ENCODE peak calls at places on chromosome 7, in eight cellular contexts. K, D, W, T, V, Q, U and A are unnamed samples.

GRCh38 chr7:13821152-13821787 is 168.2 kb downstream of the ETV1 start:
- DNase-seq in Q (no peak), U (peak; percentile 4), W (no peak), K (peak; percentile 67), T (no peak), D (peak; percentile 38), V (no peak), A (no peak)

GRCh38 chr7:123718773-123719480 is 29.9 kb downstream of the WASL start:
- DNase-seq in D (no peak), K (no peak), W (no peak), T (no peak), U (no peak), V (no peak), Q (no peak), A (no peak)

GRCh38 chr7:157425137-157425731 is 88.4 kb downstream of the DNAJB6 start:
- DNase-seq in V (peak; percentile 33), D (no peak), T (no peak), K (no peak), W (no peak), Q (no peak), U (no peak), A (no peak)

GRCh38 chr7:118214051-118214832 is 10.3 kb upstream of the ANKRD7 start:
- DNase-seq in D (peak; percentile 61), W (no peak), K (peak; percentile 86), Q (peak; percentile 70), T (peak; percentile 80), V (peak; percentile 86), U (peak; percentile 29), A (no peak)

GRCh38 chr7:131431289-131431688 is 103.6 kb downstream of the MKLN1 start:
- DNase-seq in Q (no peak), D (peak; percentile 16), U (no peak), T (peak; percentile 5), K (peak; percentile 92), W (no peak), V (no peak), A (no peak)

GRCh38 chr7:134865001-134865845 is 85.8 kb downstream of the CALD1 start:
- DNase-seq in W (no peak), V (no peak), Q (no peak), U (no peak), K (peak; percentile 63), T (no peak), D (no peak), A (no peak)

GRCh38 chr7:151769189-151769821 is 107.6 kb downstream of the PRKAG2 start:
- DNase-seq in D (no peak), U (no peak), W (no peak), Q (no peak), T (no peak), K (no peak), V (no peak), A (no peak)

GRCh38 chr7:106657085-106657991 is 3.6 kb downstream of the CCDC71L start:
- DNase-seq in T (no peak), V (no peak), D (no peak), K (peak; percentile 24), U (no peak), W (no peak), Q (no peak), A (no peak)

GRCh38 chr7:132090444-132090843 is 485.8 kb downstream of the PLXNA4 start:
- DNase-seq in Q (no peak), U (no peak), K (no peak), V (no peak), W (no peak), T (no peak), D (no peak), A (no peak)

GRCh38 chr7:64182036-64182790 is 24.8 kb upstream of the ZNF735 start:
- DNase-seq in D (no peak), V (no peak), Q (no peak), T (no peak), K (no peak), W (no peak), U (no peak), A (no peak)

GRCh38 chr7:64184376-64184775 is 22.6 kb upstream of the ZNF735 start:
- DNase-seq in V (no peak), D (no peak), U (no peak), T (no peak), Q (no peak), K (no peak), W (no peak), A (no peak)

GRCh38 chr7:64181586-64181985 is 25.4 kb upstream of the ZNF735 start:
- DNase-seq in Q (no peak), V (no peak), W (no peak), D (no peak), T (no peak), U (no peak), K (no peak), A (no peak)

GRCh38 chr7:64183827-64184372 is 23.1 kb upstream of the ZNF735 start:
- DNase-seq in U (no peak), T (no peak), V (no peak), K (no peak), D (no peak), W (no peak), Q (no peak), A (no peak)

DNA sequence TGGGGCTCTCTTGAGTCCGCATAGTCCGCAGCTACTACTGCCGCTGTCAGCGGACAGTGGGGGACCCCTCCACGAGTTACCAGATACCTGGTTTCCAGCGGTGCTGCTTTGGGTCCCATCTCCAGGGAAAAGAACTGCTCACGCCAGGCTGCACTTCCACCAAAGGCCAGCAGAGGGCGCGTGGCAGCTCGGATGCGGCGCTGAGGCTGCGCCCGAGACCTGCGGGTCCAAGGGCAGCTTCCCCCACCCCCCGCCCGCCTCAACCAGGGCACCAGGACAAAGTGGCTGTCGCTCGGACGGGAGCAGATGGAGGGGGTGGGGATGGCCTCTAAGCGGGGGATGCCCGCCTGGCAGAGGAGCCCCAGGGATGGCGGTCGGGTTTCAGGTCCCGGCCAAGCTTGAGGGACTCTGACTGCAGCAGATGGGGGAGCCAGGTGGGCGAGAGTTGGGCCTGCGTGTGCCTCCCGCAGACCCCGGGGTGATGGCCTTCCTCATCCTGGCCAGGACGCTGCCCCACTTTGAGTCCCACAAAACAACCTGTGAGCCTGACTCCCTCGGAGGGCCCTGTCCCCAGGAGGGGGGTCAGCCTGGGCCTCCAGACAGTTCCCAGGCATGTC is 23.8 kb upstream of the ZNF735 start:
- DNase-seq in K (no peak), D (peak; percentile 12), Q (no peak), U (no peak), W (no peak), V (no peak), T (no peak), A (no peak)
- TF ChIP-seq CTCF in K (no peak), D (peak; percentile 14), Q (peak; percentile 70), U (peak; percentile 20), W (peak; percentile 94), V (peak; percentile 50), T (no peak), A (no peak)

DNA sequence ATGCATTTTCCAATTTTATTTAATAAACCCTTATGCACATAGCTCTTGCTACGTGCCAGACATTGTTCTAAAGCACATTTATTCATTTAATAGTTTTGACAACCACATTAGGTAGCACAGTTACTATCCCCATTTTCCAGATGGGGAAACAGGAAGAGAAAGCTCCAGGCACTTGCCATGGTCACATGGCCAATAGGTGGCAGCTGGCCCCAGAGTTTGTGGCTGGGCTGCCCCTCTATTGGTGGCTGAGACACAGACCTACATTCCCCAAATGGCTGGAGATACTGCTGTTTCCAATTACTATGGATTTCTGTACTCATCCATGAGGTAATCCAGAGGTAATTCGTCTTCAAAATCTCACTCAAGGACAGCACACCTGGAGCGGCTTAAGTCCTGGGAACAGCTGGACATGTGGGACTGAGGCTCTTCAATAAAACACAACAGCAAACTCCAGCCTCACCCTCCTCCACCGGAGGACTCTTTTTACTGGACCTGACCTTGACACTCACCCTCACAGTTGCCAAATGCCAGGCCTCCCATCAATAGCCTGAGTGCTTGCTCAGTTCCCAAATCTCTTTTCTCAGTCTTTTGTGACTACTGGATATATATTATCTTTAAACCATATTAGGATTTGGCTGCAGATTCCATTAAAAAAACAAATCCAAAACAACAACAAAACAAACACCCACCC is 106.1 kb downstream of the CLEC2L start:
- DNase-seq in Q (no peak), V (no peak), T (no peak), U (no peak), D (no peak), K (no peak), W (no peak), A (no peak)
- TF ChIP-seq CTCF in Q (no peak), V (no peak), T (peak; percentile 6), U (no peak), D (no peak), K (no peak), W (no peak), A (no peak)

GRCh38 chr7:128739048-128739962 is at the start of gene CALU:
- DNase-seq in V (peak; percentile 96), T (peak; percentile 95), Q (peak; percentile 96), U (peak; percentile 94), D (peak; percentile 96), K (peak; percentile 97), W (peak; percentile 99), A (peak; percentile 91)
- TF ChIP-seq CTCF in V (no peak), T (no peak), Q (no peak), U (no peak), D (no peak), K (no peak), W (no peak), A (no peak)

DNA sequence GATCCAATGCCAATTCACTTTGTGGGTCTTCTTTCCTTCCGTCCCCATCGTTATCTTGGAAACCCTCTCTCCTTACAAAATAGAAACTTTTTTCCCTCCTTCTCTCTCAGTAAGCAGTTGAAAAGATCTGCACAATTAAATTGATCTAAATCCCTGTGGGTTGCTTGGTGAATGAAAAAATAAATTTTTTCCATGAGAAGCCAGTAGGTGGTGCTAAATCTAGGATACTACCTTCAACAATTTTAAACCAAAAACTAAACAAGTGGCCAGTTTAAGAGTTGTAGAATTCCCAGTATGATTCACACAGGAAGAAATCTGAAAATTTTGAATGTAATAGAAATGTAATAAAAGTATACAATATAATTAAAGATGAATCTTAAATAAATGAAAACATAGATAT is 990.3 kb upstream of the ZNF722 start:
- DNase-seq in V (no peak), K (no peak), W (no peak), Q (no peak), U (no peak), T (no peak), D (no peak), A (no peak)
- TF ChIP-seq CTCF in V (no peak), K (no peak), W (no peak), Q (no peak), U (no peak), T (no peak), D (no peak), A (peak; percentile 22)

GRCh38 chr7:66016131-66016461 is 34.1 kb upstream of the GUSB start:
- DNase-seq in Q (no peak), V (no peak), U (no peak), T (no peak), K (peak; percentile 57), W (no peak), D (peak; percentile 9), A (no peak)

GRCh38 chr7:66015440-66016130 is 33.6 kb upstream of the GUSB start:
- DNase-seq in K (no peak), D (no peak), V (no peak), T (no peak), W (no peak), Q (no peak), U (no peak), A (no peak)

GRCh38 chr7:66013938-66014337 is 31.9 kb upstream of the GUSB start:
- DNase-seq in U (no peak), D (peak; percentile 51), Q (peak; percentile 20), V (peak; percentile 62), T (peak; percentile 67), K (peak; percentile 50), W (no peak), A (no peak)
- TF ChIP-seq CTCF in U (peak; percentile 59), D (no peak), Q (peak; percentile 60), V (no peak), T (peak; percentile 40), K (peak; percentile 68), W (no peak), A (peak; percentile 35)